ENCODE peak calls at places on chromosome 2, in ten cellular contexts. Y is spleen; G is HFF-Myc; Q is coronary artery; D is CD8-positive, alpha-beta T cell; H is A549; R is IMR-90; M is AG10803; C is upper lobe of right lung; V is AG04450. O is an unnamed sample.

GRCh38 chr2:73021371-73022010 is 50.0 kb downstream of the SFXN5 start:
- DNase-seq in Y (no peak), G (no peak), Q (peak; percentile 47), D (no peak), H (no peak), R (no peak), M (no peak), C (no peak), V (no peak), O (no peak)

GRCh38 chr2:177328056-177328455 is 63.5 kb upstream of the NFE2L2 start:
- DNase-seq in Y (no peak), G (no peak), Q (no peak), D (no peak), H (no peak), R (peak; percentile 69), M (no peak), C (no peak), V (no peak), O (peak; percentile 55)

GRCh38 chr2:182038579-182038978 is 52.9 kb downstream of the PPP1R1C start:
- DNase-seq in Y (no peak), G (peak; percentile 40), Q (no peak), D (no peak), H (peak; percentile 41), R (peak; percentile 80), M (peak; percentile 32), C (no peak), V (no peak), O (peak; percentile 21)

GRCh38 chr2:171403181-171403580 is 30.6 kb downstream of the METTL8 start:
- DNase-seq in Y (no peak), G (no peak), Q (no peak), D (no peak), H (no peak), R (peak; percentile 49), M (no peak), C (no peak), V (no peak), O (peak; percentile 33)

GRCh38 chr2:55460562-55460961 is 40.9 kb upstream of the CCDC88A start:
- DNase-seq in Y (no peak), G (no peak), Q (no peak), D (no peak), H (no peak), R (peak; percentile 32), M (peak; percentile 6), C (no peak), V (no peak), O (peak; percentile 26)

GRCh38 chr2:161134547-161135518 is 25.4 kb upstream of the TANK start:
- DNase-seq in Y (no peak), G (peak; percentile 11), Q (no peak), D (no peak), H (peak; percentile 58), R (no peak), M (peak; percentile 42), C (no peak), V (no peak), O (peak; percentile 37)

GRCh38 chr2:41498791-41499190 is 549.0 kb upstream of the PKDCC start:
- DNase-seq in Y (no peak), G (no peak), Q (no peak), D (no peak), H (no peak), R (no peak), M (no peak), C (no peak), V (no peak), O (no peak)

GRCh38 chr2:19505199-19506136 is 147.0 kb upstream of the OSR1 start:
- DNase-seq in Y (no peak), G (no peak), Q (no peak), D (no peak), H (no peak), R (no peak), M (no peak), C (no peak), V (no peak), O (no peak)

GRCh38 chr2:69253893-69254292 is 133.1 kb downstream of the GFPT1 start:
- DNase-seq in Y (no peak), G (peak; percentile 39), Q (peak; percentile 89), D (no peak), H (peak; percentile 99), R (peak; percentile 99), M (peak; percentile 100), C (no peak), V (peak; percentile 92), O (peak; percentile 100)

GRCh38 chr2:177211148-177211547 is 1.4 kb upstream of the HNRNPA3 start:
- DNase-seq in Y (no peak), G (no peak), Q (no peak), D (no peak), H (no peak), R (no peak), M (no peak), C (no peak), V (no peak), O (no peak)

GRCh38 chr2:23791030-23791429 is 135.9 kb downstream of the ATAD2B start:
- DNase-seq in Y (no peak), G (peak; percentile 5), Q (no peak), D (no peak), H (peak; percentile 33), R (peak; percentile 91), M (peak; percentile 85), C (no peak), V (peak; percentile 61), O (peak; percentile 89)

GRCh38 chr2:160941290-160941846 is 218.9 kb upstream of the TANK start:
- DNase-seq in Y (no peak), G (no peak), Q (no peak), D (no peak), H (no peak), R (no peak), M (no peak), C (no peak), V (no peak), O (no peak)

GRCh38 chr2:239190346-239190745 is 210.5 kb downstream of the HDAC4 start:
- DNase-seq in Y (no peak), G (no peak), Q (no peak), D (no peak), H (no peak), R (no peak), M (no peak), C (no peak), V (no peak), O (no peak)

GRCh38 chr2:36362291-36362690 is 6.7 kb downstream of the CRIM1 start:
- DNase-seq in Y (no peak), G (no peak), Q (no peak), D (no peak), H (no peak), R (peak; percentile 79), M (peak; percentile 82), C (no peak), V (no peak), O (peak; percentile 81)

GRCh38 chr2:162704496-162704895 is 134.1 kb downstream of the KCNH7 start:
- DNase-seq in Y (no peak), G (no peak), Q (no peak), D (no peak), H (no peak), R (no peak), M (no peak), C (no peak), V (no peak), O (no peak)

GRCh38 chr2:10876963-10877362 is 34.8 kb upstream of the KCNF1 start:
- DNase-seq in Y (no peak), G (no peak), Q (no peak), D (no peak), H (no peak), R (no peak), M (no peak), C (no peak), V (no peak), O (no peak)

GRCh38 chr2:63843791-63844190 is 2.1 kb downstream of the UGP2 start:
- DNase-seq in Y (no peak), G (no peak), Q (no peak), D (no peak), H (no peak), R (no peak), M (no peak), C (no peak), V (no peak), O (no peak)
- H3K4me3 ChIP-seq in Y (no peak overlapping the region), G (peak overlapping the region; percentile 75), Q (peak overlapping the region; percentile 80), D (no peak overlapping the region), H (no peak overlapping the region), R (no peak overlapping the region), M (peak overlapping the region; percentile 84), C (peak overlapping the region; percentile 93), V (peak overlapping the region; percentile 64), O (peak overlapping the region; percentile 96)

GRCh38 chr2:240618776-240619175 is 6.5 kb upstream of the GPR35 start:
- DNase-seq in Y (no peak), G (no peak), Q (no peak), D (no peak), H (no peak), R (no peak), M (no peak), C (peak; percentile 62), V (no peak), O (no peak)
- TF ChIP-seq CTCF in Y (no peak), G (no peak), Q (no peak), D (no peak), H (no peak), R (no peak), M (no peak), C (no peak), V (no peak), O (no peak)

DNA sequence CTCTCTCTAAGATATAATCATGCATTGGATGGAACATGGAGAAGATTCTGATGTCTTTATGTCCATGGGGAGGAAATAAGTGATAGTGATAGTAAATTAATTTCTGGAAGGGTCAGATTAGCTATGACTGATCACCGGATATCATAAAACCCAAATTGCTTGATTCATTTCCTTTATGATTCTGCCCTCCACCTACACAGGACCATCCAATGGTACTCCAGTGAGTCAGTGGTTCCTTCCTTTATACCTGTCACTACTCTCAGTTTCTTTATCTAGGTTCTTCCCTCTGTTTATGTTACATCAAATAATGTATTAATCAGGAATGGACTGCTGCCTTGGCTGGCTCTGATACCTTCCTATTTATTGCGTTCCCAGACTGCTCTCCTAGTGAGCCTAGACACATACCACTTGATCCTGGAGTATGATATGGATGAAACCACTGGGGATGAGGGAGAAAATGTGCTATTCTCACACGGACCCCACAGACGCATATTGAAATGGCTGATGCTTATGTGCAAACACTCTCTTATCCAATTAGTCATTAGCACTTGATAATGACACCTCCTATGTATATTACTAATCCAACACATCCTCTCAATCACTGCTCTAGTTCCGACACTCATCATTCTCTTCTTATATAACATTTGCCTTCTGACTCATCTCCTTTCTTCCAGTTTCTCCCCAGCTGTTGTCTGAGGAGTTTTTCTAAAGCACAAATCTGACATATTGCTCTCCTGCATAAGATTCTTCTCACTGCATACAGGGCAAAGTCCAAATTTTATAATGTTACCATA is 315.6 kb downstream of the INSIG2 start:
- DNase-seq in Y (no peak), G (no peak), Q (no peak), D (no peak), H (no peak), R (no peak), M (no peak), C (no peak), V (no peak), O (no peak)
- H3K4me3 ChIP-seq in Y (no peak overlapping the region), G (no peak overlapping the region), Q (no peak overlapping the region), D (no peak overlapping the region), H (no peak overlapping the region), R (no peak overlapping the region), M (no peak overlapping the region), C (no peak overlapping the region), V (no peak overlapping the region), O (no peak overlapping the region)

DNA sequence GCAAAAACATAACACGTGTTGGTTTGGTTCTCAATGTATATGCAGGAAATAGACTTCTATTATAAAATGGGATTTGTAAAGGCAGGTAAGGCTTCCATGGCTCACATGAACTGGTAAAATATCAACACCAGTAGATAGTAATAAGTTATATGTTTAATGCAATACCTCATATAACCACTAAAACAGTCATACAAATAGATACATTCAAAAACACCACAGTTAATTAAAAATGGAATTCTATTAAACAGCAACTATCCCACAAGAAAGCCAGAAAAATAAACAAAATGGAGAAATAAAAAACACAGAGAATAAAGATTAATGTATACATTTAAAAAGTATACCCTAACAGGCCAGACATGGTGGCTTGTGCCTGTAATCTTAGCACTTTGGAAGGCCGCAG is 243.8 kb upstream of the LRATD1 start:
- DNase-seq in Y (no peak), G (no peak), Q (no peak), D (no peak), H (no peak), R (no peak), M (no peak), C (no peak), V (no peak), O (no peak)
- TF ChIP-seq CTCF in Y (no peak), G (no peak), Q (no peak), D (no peak), H (no peak), R (no peak), M (no peak), C (no peak), V (no peak), O (no peak)